ENCODE peak calls at places on chromosome 7, in four cellular contexts. I, K, L and V are unnamed samples. For H3K9me3, the result is how much of the 10 kb centered on the place peaks cover.

GRCh38 chr7:37225255-37226012 is 223.2 kb downstream of the ELMO1 start:
- DNase-seq in I (no peak), K (no peak), L (peak), V (no peak)

GRCh38 chr7:80386686-80387085 is 125.2 kb downstream of the GNAT3 start:
- DNase-seq in I (no peak), K (no peak), L (no peak), V (no peak)

GRCh38 chr7:149717481-149717880 is 55.9 kb downstream of the ZNF467 start:
- DNase-seq in I (no peak), K (no peak), L (no peak), V (no peak)

GRCh38 chr7:123397746-123398145 is 136.6 kb downstream of the IQUB start:
- DNase-seq in I (no peak), K (no peak), L (no peak), V (no peak)

GRCh38 chr7:127983804-127984332 is 47.4 kb downstream of the LRRC4 start:
- DNase-seq in I (no peak), K (no peak), L (no peak), V (no peak)

GRCh38 chr7:111678986-111679385 is 116.7 kb upstream of the IMMP2L start:
- DNase-seq in I (no peak), K (no peak), L (no peak), V (no peak)

GRCh38 chr7:96962221-96962620 is 43.1 kb upstream of the DLX6 start:
- DNase-seq in I (no peak), K (no peak), L (no peak), V (no peak)

GRCh38 chr7:30594055-30594539 is 581 bp upstream of the GARS1 start:
- DNase-seq in I (peak), K (peak), L (peak), V (peak)

GRCh38 chr7:35389636-35390035 is 135.7 kb upstream of the TBX20 start:
- DNase-seq in I (no peak), K (no peak), L (no peak), V (no peak)

GRCh38 chr7:35390146-35390545 is 136.2 kb upstream of the TBX20 start:
- DNase-seq in I (no peak), K (no peak), L (no peak), V (no peak)

GRCh38 chr7:35384761-35385700 is 131.1 kb upstream of the TBX20 start:
- DNase-seq in I (no peak), K (no peak), L (no peak), V (no peak)

GRCh38 chr7:35386082-35386815 is 132.3 kb upstream of the TBX20 start:
- DNase-seq in I (no peak), K (no peak), L (no peak), V (no peak)

GRCh38 chr7:35386816-35387429 is 133.0 kb upstream of the TBX20 start:
- DNase-seq in I (no peak), K (no peak), L (no peak), V (no peak)
- H3K4me3 ChIP-seq in I (no peak), K (no peak), L (no peak), V (no peak)

DNA sequence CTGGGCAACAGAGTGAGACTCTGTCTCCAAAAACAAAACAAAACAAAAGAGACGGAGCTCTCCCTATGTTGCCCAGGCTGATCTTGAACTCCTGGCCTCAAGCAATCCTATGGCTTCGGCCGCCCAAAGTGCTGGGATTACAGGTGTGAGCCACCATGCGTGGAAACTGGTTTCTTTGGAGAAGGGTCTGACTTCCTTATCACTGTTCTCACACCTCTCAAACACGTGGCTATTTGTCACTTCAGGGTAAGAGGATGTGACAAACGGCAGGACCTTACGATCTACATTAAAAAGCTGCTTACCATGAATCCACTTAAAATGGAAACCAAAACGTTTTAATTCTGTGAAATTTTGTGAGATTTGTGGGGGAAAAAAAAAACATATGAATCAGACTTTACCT is 18.9 kb upstream of the FOXK1 start:
- DNase-seq in I (no peak), K (no peak), L (no peak), V (no peak)
- H3K9me3 ChIP-seq in I (under half), K (under half), L (under half), V (under half)

GRCh38 chr7:137462074-137462715 is 118.7 kb upstream of the PTN start:
- DNase-seq in I (no peak), K (no peak), L (no peak), V (no peak)
- H3K4me3 ChIP-seq in I (no peak), K (no peak), L (no peak), V (no peak)

GRCh38 chr7:256981-257646 is 32.9 kb upstream of the FOXL3 start:
- DNase-seq in I (no peak), K (no peak), L (no peak), V (peak)
- H3K9me3 ChIP-seq in I (half or more), K (under half), L (under half), V (under half)

DNA sequence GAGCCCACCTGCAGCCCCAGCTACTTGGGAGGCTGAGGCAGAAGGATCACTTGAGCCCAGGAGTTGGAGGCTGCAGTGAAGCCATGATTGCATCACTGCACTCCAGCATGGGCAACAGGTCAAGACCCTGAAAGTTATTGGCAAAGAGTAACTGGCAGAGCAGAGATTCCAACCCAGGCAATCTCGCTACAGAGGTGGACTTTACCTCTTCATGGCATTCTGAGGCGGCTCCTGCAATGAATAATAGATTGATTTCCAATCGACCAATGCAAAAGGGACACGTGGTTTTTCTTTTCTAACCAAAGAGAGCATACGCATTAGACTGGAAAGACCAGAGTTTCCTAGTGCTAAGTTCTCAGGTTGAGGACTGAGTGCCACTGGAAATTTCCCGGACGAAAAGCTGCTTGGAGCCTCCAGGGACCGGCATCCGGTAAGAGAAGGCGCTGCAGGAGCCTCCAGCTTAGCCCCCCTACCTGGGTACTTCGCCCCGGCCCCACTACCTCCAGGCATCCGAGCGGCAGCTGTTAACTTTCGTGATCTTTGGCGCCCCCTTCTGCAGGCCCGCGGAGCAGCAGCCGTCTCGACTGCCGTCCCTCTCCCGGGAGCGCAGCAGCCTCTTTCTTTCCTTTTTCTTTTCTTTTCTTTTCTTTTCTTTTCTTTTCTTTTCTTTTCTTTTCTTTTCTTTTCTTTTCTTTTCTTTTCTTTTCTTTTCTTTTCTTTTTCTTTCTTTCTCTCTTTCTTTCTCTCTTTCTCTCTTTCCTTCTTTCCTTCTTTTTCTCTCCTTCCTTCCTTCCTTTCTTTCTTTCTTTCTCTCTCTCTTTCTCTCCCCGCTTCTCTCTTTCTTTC is 4.1 kb downstream of the MBLAC1 start:
- DNase-seq in I (peak), K (peak), L (peak), V (peak)
- H3K4me3 ChIP-seq in I (no peak), K (no peak), L (no peak), V (no peak)

DNA sequence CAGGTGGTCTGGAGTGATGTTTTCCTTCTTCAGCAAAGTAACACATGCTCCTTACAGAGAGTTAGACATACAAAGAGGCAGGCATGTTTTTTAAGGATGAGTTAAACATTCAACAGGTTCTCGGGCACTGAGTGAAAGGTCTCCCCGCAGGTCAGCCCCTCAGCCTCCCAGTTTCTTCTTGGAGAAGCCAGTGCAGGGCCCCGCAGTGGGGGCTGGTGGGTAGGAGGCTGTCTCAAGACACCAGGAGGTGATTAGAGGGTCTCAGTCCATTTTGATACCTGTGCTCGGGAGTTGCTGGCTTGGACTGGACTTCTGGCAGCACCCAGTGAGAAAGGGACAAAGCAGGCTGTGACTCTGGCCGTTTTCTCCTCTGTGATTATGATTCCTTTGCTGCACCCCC is 78.6 kb upstream of the ZNF479 start:
- DNase-seq in I (no peak), K (no peak), L (no peak), V (no peak)
- H3K9me3 ChIP-seq in I (under half), K (under half), L (under half), V (half or more)

GRCh38 chr7:100626530-100627237 is 14.3 kb downstream of the MOSPD3 start:
- DNase-seq in I (peak), K (peak), L (peak), V (peak)

GRCh38 chr7:100629117-100629711 is 12.1 kb downstream of the TFR2 start:
- DNase-seq in I (peak), K (no peak), L (peak), V (peak)

GRCh38 chr7:100626055-100626454 is 13.7 kb downstream of the MOSPD3 start:
- DNase-seq in I (no peak), K (no peak), L (no peak), V (no peak)

GRCh38 chr7:100630066-100630465 is 11.3 kb downstream of the TFR2 start:
- DNase-seq in I (no peak), K (no peak), L (no peak), V (no peak)

DNA sequence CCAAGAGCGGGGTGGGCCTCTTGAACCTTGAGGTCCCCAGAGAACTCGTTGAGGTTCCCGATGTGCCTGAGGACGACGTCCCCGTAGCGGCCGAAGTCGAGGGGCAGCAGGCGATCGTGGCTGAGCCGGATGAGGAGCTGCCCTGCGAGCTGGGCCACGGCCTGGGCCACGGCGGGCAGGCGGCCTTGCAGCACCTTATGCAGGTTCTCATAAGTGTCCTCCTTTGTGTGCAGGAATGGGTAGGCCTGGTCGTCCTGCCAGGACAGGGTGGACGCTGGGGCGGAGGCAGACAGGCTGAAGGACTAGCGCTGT is 14.2 kb downstream of the TFR2 start:
- DNase-seq in I (no peak), K (no peak), L (no peak), V (peak)
- H3K4me3 ChIP-seq in I (no peak), K (no peak), L (peak), V (no peak)